ENCODE peak calls at places on chromosome 10, in four cellular contexts. K, L, E and R are unnamed samples.

GRCh38 chr10:18104223-18104872 is 35.9 kb upstream of the CACNB2 start:
- DNase-seq in E (peak), K (peak), L (peak), R (peak)

GRCh38 chr10:48670978-48671913 is 13.4 kb upstream of the WDFY4 start:
- DNase-seq in L (no peak), K (no peak), E (no peak), R (no peak)

GRCh38 chr10:97025613-97026242 is 160.0 kb downstream of the SLIT1 start:
- DNase-seq in K (peak), L (peak), E (peak), R (peak)

GRCh38 chr10:21764790-21765189 is 230.8 kb downstream of the MLLT10 start:
- DNase-seq in E (no peak), L (no peak), K (no peak), R (no peak)

GRCh38 chr10:104323721-104324686 is 14.3 kb downstream of the ITPRIP start:
- DNase-seq in K (no peak), E (no peak), L (no peak), R (no peak)

GRCh38 chr10:22597142-22597541 is 117.2 kb downstream of the PIP4K2A start:
- DNase-seq in E (no peak), K (no peak), L (peak), R (peak)

GRCh38 chr10:21180604-21181003 is 283.5 kb upstream of the NEBL start:
- DNase-seq in E (no peak), K (no peak), L (no peak), R (no peak)

GRCh38 chr10:96468845-96469244 is 44.9 kb downstream of the TLL2 start:
- DNase-seq in L (no peak), K (no peak), E (no peak), R (no peak)

GRCh38 chr10:102152545-102152890 is 329 bp downstream of the NOLC1 start:
- DNase-seq in E (no peak), K (no peak), L (peak), R (no peak)

GRCh38 chr10:96138102-96138501 is 8.0 kb downstream of the ZNF518A start:
- DNase-seq in K (no peak), E (no peak), L (no peak), R (no peak)

GRCh38 chr10:47340613-47341170 is 7.5 kb upstream of the RBP3 start:
- DNase-seq in E (peak), K (peak), L (peak), R (peak)

GRCh38 chr10:81882011-81882410 is 7.0 kb downstream of the NRG3 start:
- DNase-seq in L (no peak), E (no peak), K (no peak), R (no peak)

GRCh38 chr10:88117227-88117626 is 253.8 kb downstream of the PTEN start:
- DNase-seq in E (no peak), L (no peak), K (no peak), R (no peak)